ENCODE peak calls at places on chromosomes 16 and 17, in eight cellular contexts. C is testis; A is colonic mucosa; N is neural crest cell; V is anterior cingulate cortex; U is naive thymus-derived CD4-positive, alpha-beta T cell; P is SK-MEL-5; B is AG20443. X is an unnamed sample.

GRCh38 chr17:4900231-4901107 is 1.1 kb downstream of the C17orf107 start:
- DNase-seq in N (no peak), C (no peak), B (no peak), P (no peak), V (no peak), A (peak), U (peak), X (no peak)

GRCh38 chr17:82148011-82148410 is 50.0 kb upstream of the FASN start:
- DNase-seq in C (no peak), U (no peak), P (no peak), V (no peak), B (no peak), A (no peak), N (no peak), X (no peak)

GRCh38 chr17:58691701-58692238 is at the start of gene TEX14:
- DNase-seq in P (no peak), C (peak), A (no peak), B (no peak), U (no peak), N (no peak), V (no peak), X (no peak)

GRCh38 chr16:19885456-19886060 is 910 bp upstream of the GPRC5B start:
- DNase-seq in N (no peak), U (no peak), P (no peak), C (peak), A (no peak), V (no peak), B (no peak), X (no peak)

GRCh38 chr17:39485555-39485954 is 24.3 kb downstream of the CDK12 start:
- DNase-seq in A (no peak), U (no peak), P (no peak), C (no peak), V (no peak), B (peak), N (no peak), X (no peak)

GRCh38 chr17:2085648-2085949 is 30.7 kb downstream of the HIC1 start:
- DNase-seq in V (no peak), B (peak), A (peak), U (no peak), C (no peak), P (no peak), N (no peak), X (no peak)

GRCh38 chr16:31528726-31529397 is 1.2 kb downstream of the AHSP start:
- DNase-seq in C (no peak), N (no peak), A (no peak), P (no peak), U (no peak), V (no peak), B (peak), X (no peak)

GRCh38 chr16:27722892-27723450 is 173.0 kb downstream of the KATNIP start:
- DNase-seq in C (no peak), P (no peak), B (no peak), U (no peak), N (no peak), V (no peak), A (peak), X (no peak)

GRCh38 chr16:31271621-31272190 is 11.9 kb downstream of the ITGAM start:
- DNase-seq in P (no peak), N (no peak), C (no peak), V (no peak), U (no peak), B (peak), A (no peak), X (no peak)

GRCh38 chr17:80132906-80133625 is 13.9 kb downstream of the EIF4A3 start:
- DNase-seq in V (no peak), A (no peak), C (no peak), U (no peak), B (no peak), N (no peak), P (peak), X (no peak)

GRCh38 chr17:19709841-19710240 is 6.5 kb downstream of the SLC47A2 start:
- DNase-seq in C (peak), B (no peak), U (no peak), P (no peak), V (no peak), A (no peak), N (no peak), X (no peak)

GRCh38 chr16:88770459-88771293 is 14.3 kb downstream of the PIEZO1 start:
- DNase-seq in V (no peak), N (no peak), A (peak), C (no peak), B (no peak), P (no peak), U (no peak), X (no peak)

GRCh38 chr17:18377437-18378204 is at the start of gene EVPLL:
- DNase-seq in U (no peak), V (no peak), B (no peak), C (no peak), N (no peak), A (peak), P (peak), X (no peak)